ENCODE peak calls at places on chromosome 17, in six cellular contexts. H, M, D, W, U and G are unnamed samples.

GRCh38 chr17:64061157-64061898 is 40.9 kb upstream of the ICAM2 start:
- DNase-seq in H (peak; percentile 36), M (no peak), D (no peak), W (no peak), U (no peak), G (no peak)

GRCh38 chr17:44438634-44439033 is 49.2 kb upstream of the ITGA2B start:
- DNase-seq in H (no peak), M (no peak), D (no peak), W (no peak), U (no peak), G (no peak)

GRCh38 chr17:17120716-17121115 is 78.5 kb downstream of the MPRIP start:
- DNase-seq in H (no peak), M (no peak), D (no peak), W (no peak), U (no peak), G (no peak)

GRCh38 chr17:45073414-45074070 is 12.4 kb downstream of the NMT1 start:
- DNase-seq in H (peak; percentile 97), M (no peak), D (peak; percentile 88), W (no peak), U (no peak), G (no peak)

GRCh38 chr17:48351916-48352332 is 78.1 kb downstream of the SKAP1 start:
- DNase-seq in H (peak; percentile 67), M (peak; percentile 30), D (peak; percentile 73), W (no peak), U (no peak), G (no peak)

GRCh38 chr17:28925912-28926365 is 23.1 kb upstream of the DHRS13 start:
- DNase-seq in H (peak; percentile 92), M (no peak), D (peak; percentile 93), W (no peak), U (no peak), G (no peak)

GRCh38 chr17:82674656-82675475 is 23.6 kb downstream of the RAB40B start:
- DNase-seq in H (no peak), M (no peak), D (no peak), W (no peak), U (no peak), G (no peak)

GRCh38 chr17:41610965-41611640 is 1.5 kb downstream of the KRT16 start:
- DNase-seq in H (no peak), M (no peak), D (no peak), W (no peak), U (no peak), G (no peak)

GRCh38 chr17:82917656-82918345 is 78.0 kb upstream of the ZNF750 start:
- DNase-seq in H (peak; percentile 23), M (no peak), D (peak; percentile 15), W (peak; percentile 77), U (no peak), G (peak; percentile 69)

GRCh38 chr17:33218657-33219298 is 74.3 kb downstream of the ASIC2 start:
- DNase-seq in H (peak; percentile 56), M (no peak), D (peak; percentile 68), W (no peak), U (no peak), G (no peak)

GRCh38 chr17:34614698-34615097 is 35.3 kb downstream of the TMEM132E start:
- DNase-seq in H (no peak), M (no peak), D (no peak), W (no peak), U (no peak), G (no peak)

GRCh38 chr17:7634384-7634783 is 4.4 kb downstream of the SHBG start:
- DNase-seq in H (peak; percentile 41), M (peak; percentile 43), D (peak; percentile 66), W (peak; percentile 87), U (no peak), G (peak; percentile 87)

GRCh38 chr17:81869221-81870154 is 1.6 kb downstream of the ARHGDIA start:
- DNase-seq in H (no peak), M (no peak), D (peak; percentile 70), W (peak; percentile 90), U (no peak), G (peak; percentile 86)

GRCh38 chr17:15261818-15262290 is 3.3 kb downstream of the PMP22 start:
- DNase-seq in H (no peak), M (no peak), D (peak; percentile 66), W (peak; percentile 48), U (no peak), G (peak; percentile 52)

GRCh38 chr17:45288825-45289224 is 26.9 kb upstream of the SPATA32 start:
- DNase-seq in H (no peak), M (no peak), D (no peak), W (no peak), U (no peak), G (no peak)

GRCh38 chr17:10135539-10136257 is 62.7 kb downstream of the GAS7 start:
- DNase-seq in H (peak; percentile 56), M (no peak), D (peak; percentile 90), W (no peak), U (no peak), G (no peak)

GRCh38 chr17:17075037-17075755 is 32.9 kb downstream of the MPRIP start:
- DNase-seq in H (peak; percentile 85), M (no peak), D (peak; percentile 92), W (no peak), U (no peak), G (no peak)

GRCh38 chr17:72699566-72699965 is 392.9 kb downstream of the SLC39A11 start:
- DNase-seq in H (peak; percentile 39), M (no peak), D (no peak), W (no peak), U (no peak), G (no peak)

GRCh38 chr17:4247981-4248388 is 15.8 kb downstream of the ANKFY1 start:
- DNase-seq in H (no peak), M (no peak), D (no peak), W (no peak), U (peak; percentile 98), G (peak; percentile 75)

GRCh38 chr17:79800325-79801155 is 3.7 kb upstream of the CBX8 start:
- DNase-seq in H (peak; percentile 39), M (no peak), D (peak; percentile 62), W (peak; percentile 87), U (no peak), G (peak; percentile 93)

GRCh38 chr17:259341-259976 is 78.0 kb upstream of the DOC2B start:
- DNase-seq in H (no peak), M (no peak), D (no peak), W (peak; percentile 58), U (no peak), G (no peak)

GRCh38 chr17:75335315-75335714 is 46.1 kb upstream of the SLC25A19 start:
- DNase-seq in H (no peak), M (no peak), D (no peak), W (no peak), U (peak; percentile 43), G (no peak)

GRCh38 chr17:76262732-76263344 is 2.3 kb upstream of the UBALD2 start:
- DNase-seq in H (no peak), M (no peak), D (peak; percentile 43), W (no peak), U (peak; percentile 98), G (no peak)

GRCh38 chr17:63525190-63525946 is 2.2 kb downstream of the KCNH6 start:
- DNase-seq in H (no peak), M (no peak), D (no peak), W (no peak), U (no peak), G (no peak)

GRCh38 chr17:83089322-83090156 is 10.1 kb downstream of the METRNL start:
- DNase-seq in H (no peak), M (no peak), D (no peak), W (no peak), U (peak; percentile 25), G (no peak)

GRCh38 chr17:33778505-33779398 is 476.3 kb upstream of the CCL2 start:
- DNase-seq in H (peak; percentile 69), M (peak; percentile 52), D (peak; percentile 47), W (peak; percentile 70), U (peak; percentile 43), G (peak; percentile 65)

GRCh38 chr17:54945671-54946070 is 22.8 kb downstream of the COX11 start:
- DNase-seq in H (no peak), M (no peak), D (no peak), W (no peak), U (no peak), G (no peak)

DNA sequence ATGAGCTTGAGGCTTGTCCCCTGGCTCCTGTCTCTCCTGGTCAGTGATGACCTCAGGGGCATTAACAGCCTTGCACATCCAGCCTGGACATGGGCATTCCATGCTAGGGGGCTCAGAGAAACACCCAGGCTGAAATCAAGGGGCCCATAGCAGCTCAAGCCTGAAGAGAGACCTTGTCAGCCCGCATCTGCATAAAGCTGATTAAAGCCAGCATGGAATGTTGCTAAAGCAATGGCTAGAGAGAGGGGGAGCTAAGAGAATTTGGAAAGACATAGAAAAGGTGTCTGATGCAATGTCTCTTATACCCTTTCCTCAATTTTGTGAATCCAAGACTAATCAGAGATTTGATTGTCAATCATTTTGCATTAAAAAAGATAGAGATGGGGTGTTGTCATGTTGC is 51.4 kb upstream of the WSCD1 start:
- DNase-seq in H (no peak), M (no peak), D (no peak), W (no peak), U (no peak), G (no peak)
- H2AK5ac ChIP-seq in H (no peak overlapping the region), M (no peak overlapping the region), D (no peak overlapping the region), W (no peak overlapping the region), U (no peak overlapping the region), G (no peak overlapping the region)

DNA sequence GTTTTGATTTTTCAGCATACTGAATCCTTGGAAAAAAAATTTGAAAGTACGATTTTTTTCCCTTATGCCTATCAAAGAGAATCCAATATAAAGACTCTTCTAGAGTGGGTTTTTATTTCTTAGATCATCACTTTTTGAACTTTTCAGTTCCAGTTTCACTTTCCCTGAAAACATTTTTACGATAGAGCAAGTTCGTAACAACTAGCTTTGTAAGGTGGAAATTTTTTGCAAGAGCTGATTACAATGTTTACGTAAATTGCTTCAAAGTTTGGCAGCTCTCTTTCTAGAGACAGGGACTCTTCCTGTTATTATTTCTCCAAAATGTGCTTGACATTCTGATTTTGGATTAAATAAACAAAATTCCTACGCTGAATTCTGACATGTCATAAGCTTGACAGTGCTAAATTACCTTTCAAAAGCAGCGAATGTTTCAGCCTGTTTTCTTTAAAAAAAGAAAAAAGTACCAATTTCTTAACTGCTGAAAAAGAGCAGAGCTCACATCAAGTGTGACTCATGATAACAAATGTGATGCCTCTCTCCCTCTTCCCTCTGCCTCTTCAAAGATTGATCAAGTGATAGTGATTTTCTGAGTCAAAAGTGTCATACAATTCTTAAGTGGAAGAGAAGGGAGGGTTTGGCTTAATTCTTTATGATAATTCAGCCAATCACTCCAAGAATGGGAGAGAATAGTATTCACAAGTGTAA is 175.2 kb downstream of the KCNJ2 start:
- DNase-seq in H (peak; percentile 27), M (no peak), D (peak; percentile 78), W (no peak), U (no peak), G (no peak)
- H2AFZ ChIP-seq in H (no peak overlapping the region), M (no peak overlapping the region), D (no peak overlapping the region), W (no peak overlapping the region), U (no peak overlapping the region), G (no peak overlapping the region)

DNA sequence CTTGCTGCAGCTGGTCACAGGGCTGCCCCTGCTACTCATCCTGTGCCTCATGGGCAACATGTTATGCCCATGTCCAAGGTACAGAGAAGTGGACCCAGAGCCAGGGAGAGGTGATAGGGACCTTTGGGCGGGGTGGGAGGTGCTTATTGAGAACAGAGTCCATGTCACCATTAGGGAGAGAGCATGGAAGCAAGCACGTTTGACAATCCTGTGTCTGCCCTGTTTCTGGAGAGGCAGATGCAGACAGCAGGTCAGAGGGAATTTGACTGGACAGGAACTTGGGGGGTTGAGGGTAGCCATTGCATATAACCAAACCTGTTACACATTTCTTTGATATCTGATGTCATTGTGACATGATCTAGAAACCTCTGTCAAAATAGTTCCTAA is 14.3 kb upstream of the ARL4D start:
- DNase-seq in H (no peak), M (no peak), D (no peak), W (no peak), U (no peak), G (no peak)
- H3K27ac ChIP-seq in H (no peak overlapping the region), M (no peak overlapping the region), D (no peak overlapping the region), W (no peak overlapping the region), U (no peak overlapping the region), G (no peak overlapping the region)

GRCh38 chr17:40484285-40484972 is 17.0 kb downstream of the TNS4 start:
- DNase-seq in H (no peak), M (no peak), D (no peak), W (no peak), U (no peak), G (no peak)
- H2AK5ac ChIP-seq in H (peak overlapping the region; percentile 99), M (no peak overlapping the region), D (peak overlapping the region; percentile 88), W (no peak overlapping the region), U (peak overlapping the region; percentile 37), G (no peak overlapping the region)